ENCODE peak calls at places on chromosomes 2 and 18, in eight cellular contexts. W is GM12865, H is epithelial cell of prostate, Z is substantia nigra, D is A549, J is ecto neural progenitor cell, Q is LoVo, K is Daoy. Y is an unnamed sample.

GRCh38 chr2:212254331-212254730 is 284.3 kb downstream of the ERBB4 start:
- DNase-seq in W (no peak), H (no peak), Z (no peak), D (no peak), J (no peak), Q (no peak), K (no peak), Y (no peak)

GRCh38 chr18:23994361-23994902 is 20.1 kb upstream of the TTC39C start:
- DNase-seq in W (peak), H (peak), Z (no peak), D (no peak), J (no peak), Q (peak), K (peak), Y (no peak)

GRCh38 chr2:42944744-42945415 is 152.5 kb upstream of the HAAO start:
- DNase-seq in W (no peak), H (no peak), Z (no peak), D (peak), J (no peak), Q (no peak), K (peak), Y (no peak)

GRCh38 chr2:233387667-233388528 is 33.6 kb downstream of the DGKD start:
- DNase-seq in W (no peak), H (no peak), Z (peak), D (peak), J (no peak), Q (no peak), K (peak), Y (no peak)

GRCh38 chr2:70523996-70524965 is 29.3 kb downstream of the TGFA start:
- DNase-seq in W (no peak), H (peak), Z (no peak), D (peak), J (no peak), Q (peak), K (peak), Y (no peak)

GRCh38 chr2:72883356-72883962 is 3.7 kb upstream of the SPR start:
- DNase-seq in W (no peak), H (no peak), Z (no peak), D (peak), J (peak), Q (peak), K (no peak), Y (peak)

GRCh38 chr2:54755641-54756326 is 32.3 kb downstream of the EML6 start:
- DNase-seq in W (peak), H (no peak), Z (no peak), D (no peak), J (no peak), Q (no peak), K (no peak), Y (no peak)

GRCh38 chr2:45915523-45915922 is 264.0 kb downstream of the PRKCE start:
- DNase-seq in W (no peak), H (no peak), Z (no peak), D (no peak), J (no peak), Q (no peak), K (no peak), Y (no peak)

GRCh38 chr2:230866704-230867561 is 2.2 kb downstream of the ITM2C start:
- DNase-seq in W (no peak), H (no peak), Z (peak), D (no peak), J (no peak), Q (peak), K (peak), Y (peak)

GRCh38 chr2:46179037-46179621 is 118.1 kb upstream of the EPAS1 start:
- DNase-seq in W (peak), H (no peak), Z (no peak), D (no peak), J (no peak), Q (no peak), K (peak), Y (peak)

GRCh38 chr2:223513771-223514455 is 88.2 kb downstream of the SCG2 start:
- DNase-seq in W (no peak), H (no peak), Z (no peak), D (no peak), J (no peak), Q (no peak), K (peak), Y (no peak)

GRCh38 chr2:204898928-204899640 is 353.8 kb downstream of the PARD3B start:
- DNase-seq in W (no peak), H (no peak), Z (no peak), D (no peak), J (no peak), Q (no peak), K (no peak), Y (no peak)

GRCh38 chr2:196145256-196145655 is 26.1 kb downstream of the STK17B start:
- DNase-seq in W (no peak), H (no peak), Z (no peak), D (no peak), J (no peak), Q (no peak), K (no peak), Y (no peak)

GRCh38 chr18:63240541-63241316 is 78.8 kb downstream of the BCL2 start:
- DNase-seq in W (no peak), H (no peak), Z (no peak), D (no peak), J (no peak), Q (no peak), K (no peak), Y (no peak)

GRCh38 chr2:240480834-240481623 is 45.6 kb downstream of the GPC1 start:
- DNase-seq in W (no peak), H (no peak), Z (no peak), D (no peak), J (no peak), Q (no peak), K (peak), Y (peak)

GRCh38 chr2:118221952-118222594 is 133.8 kb downstream of the INSIG2 start:
- DNase-seq in W (peak), H (peak), Z (no peak), D (peak), J (no peak), Q (peak), K (peak), Y (peak)

GRCh38 chr2:101958071-101958470 is 33.7 kb upstream of the IL1R2 start:
- DNase-seq in W (no peak), H (peak), Z (no peak), D (no peak), J (no peak), Q (no peak), K (no peak), Y (no peak)

GRCh38 chr18:72772916-72773315 is 94.9 kb downstream of the NETO1 start:
- DNase-seq in W (no peak), H (no peak), Z (no peak), D (no peak), J (no peak), Q (no peak), K (no peak), Y (no peak)

GRCh38 chr2:200156140-200156858 is 150.2 kb upstream of the SPATS2L start:
- DNase-seq in W (no peak), H (peak), Z (no peak), D (peak), J (no peak), Q (peak), K (peak), Y (no peak)

GRCh38 chr2:70888925-70889715 is 46.6 kb upstream of the ATP6V1B1 start:
- DNase-seq in W (no peak), H (no peak), Z (no peak), D (no peak), J (peak), Q (no peak), K (no peak), Y (no peak)

GRCh38 chr2:96305979-96306308 is 598 bp upstream of the SNRNP200 start:
- DNase-seq in W (peak), H (no peak), Z (no peak), D (no peak), J (no peak), Q (no peak), K (no peak), Y (no peak)

GRCh38 chr2:223101340-223102039 is 49.5 kb downstream of the KCNE4 start:
- DNase-seq in W (peak), H (peak), Z (no peak), D (peak), J (peak), Q (peak), K (peak), Y (no peak)

GRCh38 chr2:6083131-6083530 is 390.9 kb downstream of the SOX11 start:
- DNase-seq in W (no peak), H (no peak), Z (no peak), D (no peak), J (no peak), Q (no peak), K (no peak), Y (no peak)

GRCh38 chr18:77015176-77015575 is 117.4 kb downstream of the MBP start:
- DNase-seq in W (no peak), H (no peak), Z (no peak), D (no peak), J (no peak), Q (no peak), K (no peak), Y (no peak)

GRCh38 chr2:185780890-185781289 is 42.3 kb downstream of the FSIP2 start:
- DNase-seq in W (no peak), H (no peak), Z (no peak), D (no peak), J (no peak), Q (no peak), K (no peak), Y (no peak)

GRCh38 chr2:124281556-124281955 is 256.5 kb downstream of the CNTNAP5 start:
- DNase-seq in W (no peak), H (no peak), Z (no peak), D (no peak), J (no peak), Q (no peak), K (no peak), Y (no peak)

Y was measured in activated CD4-positive, alpha-beta memory T cell treated with anti-CD3 and anti-CD28 coated beads, Interleukin-2, amount 10 ng/mL, durations not matched to agents 7 days and 5 days.